ENCODE peak calls at places on chromosomes 3 and 15, in four cellular contexts. One of them, this sample, is unnamed.
A peak's percentile ranks its signal among the peaks of the same experiment; 100 is the strongest.

GRCh38 chr15:99305761-99306505 is 54.7 kb downstream of the LRRC28 start:
- DNase-seq in epithelial cell of proximal tubule: peak; percentile 68
- DNase-seq in ovary: peak; percentile 40
- DNase-seq in neural progenitor cell: peak; percentile 58
- DNase-seq in this sample: no peak

GRCh38 chr3:100175637-100176250 is 61.4 kb upstream of the FILIP1L start:
- DNase-seq in epithelial cell of proximal tubule: no peak
- DNase-seq in ovary: no peak
- DNase-seq in neural progenitor cell: peak; percentile 23
- DNase-seq in this sample: no peak

GRCh38 chr15:70132148-70132547 is 34.4 kb upstream of the TLE3 start:
- DNase-seq in epithelial cell of proximal tubule: no peak
- DNase-seq in ovary: peak; percentile 64
- DNase-seq in neural progenitor cell: no peak
- DNase-seq in this sample: no peak

GRCh38 chr3:109330405-109330804 is 6.9 kb downstream of the DPPA4 start:
- DNase-seq in epithelial cell of proximal tubule: no peak
- DNase-seq in ovary: no peak
- DNase-seq in neural progenitor cell: no peak
- DNase-seq in this sample: no peak

GRCh38 chr15:40420793-40421192 is 15.2 kb downstream of the IVD start:
- DNase-seq in epithelial cell of proximal tubule: no peak
- DNase-seq in ovary: peak; percentile 42
- DNase-seq in neural progenitor cell: no peak
- DNase-seq in this sample: no peak

GRCh38 chr3:57026918-57027317 is 33.5 kb upstream of the SPATA12 start:
- DNase-seq in epithelial cell of proximal tubule: no peak
- DNase-seq in ovary: no peak
- DNase-seq in neural progenitor cell: no peak
- DNase-seq in this sample: no peak

GRCh38 chr3:71423151-71423906 is 160.2 kb downstream of the FOXP1 start:
- DNase-seq in epithelial cell of proximal tubule: no peak
- DNase-seq in ovary: no peak
- DNase-seq in neural progenitor cell: peak; percentile 13
- DNase-seq in this sample: no peak

GRCh38 chr3:106510206-106510605 is 641.4 kb upstream of the CBLB start:
- DNase-seq in epithelial cell of proximal tubule: no peak
- DNase-seq in ovary: peak; percentile 41
- DNase-seq in neural progenitor cell: no peak
- DNase-seq in this sample: no peak

GRCh38 chr3:127674099-127674792 is 1.5 kb downstream of the ABTB1 start:
- DNase-seq in epithelial cell of proximal tubule: no peak
- DNase-seq in ovary: no peak
- DNase-seq in neural progenitor cell: no peak
- DNase-seq in this sample: no peak

GRCh38 chr15:57418640-57419039 is 42.3 kb downstream of the CGNL1 start:
- DNase-seq in epithelial cell of proximal tubule: peak; percentile 85
- DNase-seq in ovary: no peak
- DNase-seq in neural progenitor cell: no peak
- DNase-seq in this sample: no peak

GRCh38 chr3:14125193-14126016 is 553 bp downstream of the TMEM43 start:
- DNase-seq in epithelial cell of proximal tubule: peak; percentile 63
- DNase-seq in ovary: peak; percentile 74
- DNase-seq in neural progenitor cell: peak; percentile 87
- DNase-seq in this sample: peak; percentile 56

GRCh38 chr15:41930867-41931222 is 37.0 kb upstream of the SPTBN5 start:
- DNase-seq in epithelial cell of proximal tubule: no peak
- DNase-seq in ovary: no peak
- DNase-seq in neural progenitor cell: no peak
- DNase-seq in this sample: no peak

GRCh38 chr3:85161544-85161943 is 202.8 kb downstream of the CADM2 start:
- DNase-seq in epithelial cell of proximal tubule: no peak
- DNase-seq in ovary: no peak
- DNase-seq in neural progenitor cell: no peak
- DNase-seq in this sample: no peak

GRCh38 chr3:172813462-172813861 is 62.9 kb downstream of the ECT2 start:
- DNase-seq in epithelial cell of proximal tubule: no peak
- DNase-seq in ovary: no peak
- DNase-seq in neural progenitor cell: no peak
- DNase-seq in this sample: no peak

GRCh38 chr3:172804323-172804722 is 53.8 kb downstream of the ECT2 start:
- DNase-seq in epithelial cell of proximal tubule: no peak
- DNase-seq in ovary: no peak
- DNase-seq in neural progenitor cell: no peak
- DNase-seq in this sample: no peak

GRCh38 chr3:172811099-172811498 is 60.6 kb downstream of the ECT2 start:
- DNase-seq in epithelial cell of proximal tubule: no peak
- DNase-seq in ovary: no peak
- DNase-seq in neural progenitor cell: no peak
- DNase-seq in this sample: no peak

GRCh38 chr3:172803489-172803888 is 53.0 kb downstream of the ECT2 start:
- DNase-seq in epithelial cell of proximal tubule: no peak
- DNase-seq in ovary: no peak
- DNase-seq in neural progenitor cell: no peak
- DNase-seq in this sample: no peak

DNA sequence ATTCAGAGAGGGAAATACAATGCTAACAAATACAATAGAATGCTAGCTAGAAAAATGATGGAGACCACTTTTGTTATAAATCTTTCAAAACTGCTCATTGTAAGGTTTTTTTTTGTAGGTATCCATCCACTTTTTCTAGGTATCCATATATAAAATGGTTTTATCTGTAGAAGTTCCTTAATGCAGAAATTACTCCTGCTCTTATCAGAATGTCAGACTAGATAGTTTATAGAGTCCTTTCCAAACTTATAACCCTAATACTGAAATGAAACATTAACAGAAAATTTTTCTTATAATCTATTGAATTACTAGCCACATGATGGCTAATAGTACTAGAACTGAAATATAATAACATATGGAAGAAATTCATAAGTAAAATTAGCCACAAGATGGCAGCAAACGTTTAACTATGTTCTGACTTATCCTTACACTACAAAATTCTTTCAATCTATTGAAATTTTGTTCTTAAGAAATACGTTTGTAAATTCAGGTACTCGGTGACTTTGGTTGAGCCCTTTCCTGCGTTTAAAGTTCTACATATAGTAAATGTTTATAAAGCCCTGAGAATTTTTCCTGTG is 58.5 kb downstream of the ECT2 start:
- DNase-seq in epithelial cell of proximal tubule: peak; percentile 15
- DNase-seq in ovary: no peak
- DNase-seq in neural progenitor cell: peak; percentile 33
- DNase-seq in this sample: peak; percentile 25
- TF ChIP-seq CTCF in epithelial cell of proximal tubule: peak; percentile 31
- TF ChIP-seq CTCF in ovary: no peak
- TF ChIP-seq CTCF in neural progenitor cell: peak; percentile 47
- TF ChIP-seq CTCF in this sample: peak; percentile 16

DNA sequence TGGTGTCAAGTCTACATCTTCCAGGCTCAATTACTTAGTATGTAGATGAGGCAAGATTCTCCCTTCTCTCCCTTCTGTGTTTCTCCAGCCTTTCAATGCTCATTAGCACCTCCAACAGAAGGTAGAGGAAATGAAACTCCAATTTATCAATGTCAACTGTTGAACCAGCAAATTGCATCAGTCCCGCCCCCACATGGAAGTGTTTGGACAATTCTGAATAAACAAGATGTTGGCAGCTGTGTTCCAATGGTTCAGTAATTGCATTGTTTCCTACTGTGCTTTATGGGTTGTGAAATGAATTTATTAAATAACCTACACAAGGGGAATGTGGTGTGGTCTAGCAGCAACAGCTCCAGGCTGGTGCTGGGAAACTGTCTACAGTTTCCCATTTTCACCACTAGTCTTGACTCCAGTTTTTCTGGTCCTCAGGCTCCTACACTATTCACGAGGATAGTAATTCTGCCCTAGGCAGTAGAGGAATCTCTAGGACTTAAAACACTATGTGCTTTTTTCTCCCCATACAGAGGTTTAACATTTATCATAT is 91.9 kb downstream of the MB21D2 start:
- DNase-seq in epithelial cell of proximal tubule: peak; percentile 69
- DNase-seq in ovary: no peak
- DNase-seq in neural progenitor cell: no peak
- DNase-seq in this sample: peak; percentile 54
- TF ChIP-seq CTCF in epithelial cell of proximal tubule: peak; percentile 39
- TF ChIP-seq CTCF in ovary: no peak
- TF ChIP-seq CTCF in neural progenitor cell: peak; percentile 17
- TF ChIP-seq CTCF in this sample: peak; percentile 1

DNA sequence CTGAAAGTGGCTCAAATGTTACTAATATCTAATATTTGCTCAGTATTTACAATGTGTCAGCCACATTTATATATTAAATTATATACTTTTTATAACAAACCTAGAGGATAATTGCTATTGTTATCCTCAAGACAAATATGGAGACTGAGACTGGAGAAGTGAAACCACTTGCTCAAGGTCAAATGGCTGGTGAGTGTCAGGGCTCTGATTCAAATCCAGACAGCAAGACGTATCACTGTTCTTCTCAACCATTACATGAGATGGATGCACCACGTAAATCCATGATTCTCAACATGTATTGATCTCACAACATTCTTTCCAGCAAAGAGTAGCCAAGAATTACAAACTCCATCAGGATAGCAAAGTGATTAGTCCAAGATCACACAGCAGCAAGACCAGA is 53.8 kb upstream of the CPB1 start:
- DNase-seq in epithelial cell of proximal tubule: no peak
- DNase-seq in ovary: no peak
- DNase-seq in neural progenitor cell: no peak
- DNase-seq in this sample: no peak
- TF ChIP-seq CTCF in epithelial cell of proximal tubule: no peak
- TF ChIP-seq CTCF in ovary: no peak
- TF ChIP-seq CTCF in neural progenitor cell: no peak
- TF ChIP-seq CTCF in this sample: no peak

DNA sequence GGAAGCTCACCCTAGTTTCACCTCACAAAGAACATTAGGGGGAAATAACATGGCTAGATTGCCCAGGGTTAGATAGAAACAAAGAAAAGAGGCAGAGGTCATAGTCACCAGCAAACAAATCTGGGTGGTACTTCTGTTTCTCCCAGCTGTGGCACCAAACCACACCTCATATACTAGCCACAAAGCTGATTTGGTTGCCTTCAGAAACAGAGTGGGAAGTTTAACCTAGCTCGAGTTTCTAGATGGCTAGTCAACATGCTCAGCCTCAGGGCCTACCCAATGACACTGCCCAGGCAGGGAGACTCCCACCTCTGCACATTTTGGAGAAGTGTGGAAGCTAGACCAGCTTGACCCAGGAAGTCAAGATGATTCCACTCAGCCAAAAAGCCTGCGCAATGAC is 174.2 kb downstream of the GABRB3 start:
- DNase-seq in epithelial cell of proximal tubule: no peak
- DNase-seq in ovary: no peak
- DNase-seq in neural progenitor cell: no peak
- DNase-seq in this sample: no peak
- TF ChIP-seq CTCF in epithelial cell of proximal tubule: no peak
- TF ChIP-seq CTCF in ovary: no peak
- TF ChIP-seq CTCF in neural progenitor cell: no peak
- TF ChIP-seq CTCF in this sample: no peak

GRCh38 chr3:52822363-52822762 is 8.1 kb downstream of the ITIH4 start:
- DNase-seq in epithelial cell of proximal tubule: no peak
- DNase-seq in ovary: no peak
- DNase-seq in neural progenitor cell: no peak
- DNase-seq in this sample: no peak

GRCh38 chr3:52817860-52818259 is 12.6 kb downstream of the ITIH4 start:
- DNase-seq in epithelial cell of proximal tubule: no peak
- DNase-seq in ovary: no peak
- DNase-seq in neural progenitor cell: no peak
- DNase-seq in this sample: no peak

GRCh38 chr3:52817221-52817620 is 13.3 kb downstream of the ITIH4 start:
- DNase-seq in epithelial cell of proximal tubule: no peak
- DNase-seq in ovary: no peak
- DNase-seq in neural progenitor cell: no peak
- DNase-seq in this sample: no peak

GRCh38 chr3:52820741-52821140 is 9.7 kb downstream of the ITIH4 start:
- DNase-seq in epithelial cell of proximal tubule: no peak
- DNase-seq in ovary: no peak
- DNase-seq in neural progenitor cell: peak; percentile 76
- DNase-seq in this sample: peak; percentile 53

DNA sequence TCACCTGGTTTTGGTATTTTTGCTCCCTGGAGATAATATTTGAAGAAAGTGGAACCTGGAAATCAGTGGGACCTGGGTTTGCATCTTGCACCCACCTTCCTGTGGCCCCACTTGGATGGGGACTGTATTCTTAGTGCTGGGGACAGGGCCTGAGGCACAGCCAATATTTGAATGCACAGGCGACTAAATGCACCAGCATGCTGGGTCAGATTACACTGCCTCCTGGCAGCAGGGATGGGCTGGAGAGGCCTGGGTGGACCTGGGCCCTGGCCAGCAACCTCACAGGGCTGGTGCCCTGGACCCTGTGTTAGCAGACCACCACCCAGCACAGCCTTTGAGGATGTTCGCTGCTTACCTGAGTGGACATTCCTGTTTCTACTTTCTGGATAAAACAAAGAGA is 10.5 kb downstream of the ITIH4 start:
- DNase-seq in epithelial cell of proximal tubule: no peak
- DNase-seq in ovary: no peak
- DNase-seq in neural progenitor cell: peak; percentile 55
- DNase-seq in this sample: no peak
- TF ChIP-seq CTCF in epithelial cell of proximal tubule: no peak
- TF ChIP-seq CTCF in ovary: no peak
- TF ChIP-seq CTCF in neural progenitor cell: no peak
- TF ChIP-seq CTCF in this sample: no peak

GRCh38 chr3:171516765-171517164 is 56.6 kb upstream of the TNIK start:
- DNase-seq in epithelial cell of proximal tubule: no peak
- DNase-seq in ovary: no peak
- DNase-seq in neural progenitor cell: no peak
- DNase-seq in this sample: no peak

GRCh38 chr3:171508676-171509075 is 48.5 kb upstream of the TNIK start:
- DNase-seq in epithelial cell of proximal tubule: no peak
- DNase-seq in ovary: no peak
- DNase-seq in neural progenitor cell: no peak
- DNase-seq in this sample: no peak

GRCh38 chr3:171511450-171511849 is 51.2 kb upstream of the TNIK start:
- DNase-seq in epithelial cell of proximal tubule: no peak
- DNase-seq in ovary: no peak
- DNase-seq in neural progenitor cell: no peak
- DNase-seq in this sample: no peak

DNA sequence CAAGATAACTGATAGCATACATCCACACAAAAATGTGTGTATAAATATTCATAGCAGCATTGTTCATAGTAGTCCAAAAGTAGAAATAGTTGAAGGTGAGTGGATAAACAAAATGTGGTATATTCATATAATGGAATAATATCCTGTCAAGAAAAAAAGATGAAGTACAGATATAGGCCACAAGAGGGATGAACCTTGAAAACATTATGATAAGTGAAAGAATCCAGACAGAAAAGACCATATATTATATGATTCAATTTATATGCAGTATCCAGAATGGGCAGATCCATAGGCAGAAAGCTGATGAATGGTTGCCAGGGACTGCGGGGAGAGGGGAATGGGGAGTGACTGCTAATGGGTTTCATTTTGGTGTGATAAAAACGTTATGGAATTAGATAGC is 54.3 kb upstream of the TNIK start:
- DNase-seq in epithelial cell of proximal tubule: no peak
- DNase-seq in ovary: no peak
- DNase-seq in neural progenitor cell: no peak
- DNase-seq in this sample: no peak
- TF ChIP-seq CTCF in epithelial cell of proximal tubule: peak; percentile 12
- TF ChIP-seq CTCF in ovary: no peak
- TF ChIP-seq CTCF in neural progenitor cell: no peak
- TF ChIP-seq CTCF in this sample: no peak

This sample was measured in GM12865.